ENCODE peak calls at places on chromosomes 6 and 20, in four cellular contexts. N is effector memory CD8-positive, alpha-beta T cell; L is mammary epithelial cell; W is ELR. Z is an unnamed sample.

GRCh38 chr6:142331075-142331551 is 29.3 kb downstream of the ADGRG6 start:
- DNase-seq in N (no peak), L (peak), W (peak), Z (no peak)

GRCh38 chr20:48241482-48241881 is 456.2 kb upstream of the SULF2 start:
- DNase-seq in N (no peak), L (no peak), W (no peak), Z (no peak)

GRCh38 chr6:36596359-36596758 is 2.2 kb downstream of the SRSF3 start:
- DNase-seq in N (no peak), L (no peak), W (peak), Z (no peak)

GRCh38 chr6:30885999-30886896 is 1.9 kb downstream of the DDR1 start:
- DNase-seq in N (no peak), L (peak), W (peak), Z (peak)

GRCh38 chr6:142353690-142354089 is 51.9 kb downstream of the ADGRG6 start:
- DNase-seq in N (no peak), L (no peak), W (no peak), Z (no peak)

GRCh38 chr20:61929971-61930666 is 135.6 kb downstream of the TAF4 start:
- DNase-seq in N (no peak), L (no peak), W (no peak), Z (no peak)

GRCh38 chr20:25253606-25254275 is 5.9 kb downstream of the PYGB start:
- DNase-seq in N (no peak), L (no peak), W (no peak), Z (no peak)

GRCh38 chr20:56515657-56516381 is 8.7 kb upstream of the FAM209A start:
- DNase-seq in N (no peak), L (no peak), W (peak), Z (no peak)

GRCh38 chr6:16651871-16652270 is 109.4 kb downstream of the ATXN1 start:
- DNase-seq in N (peak), L (peak), W (no peak), Z (no peak)

GRCh38 chr20:53408728-53409157 is 184.9 kb downstream of the ZNF217 start:
- DNase-seq in N (no peak), L (no peak), W (no peak), Z (no peak)

GRCh38 chr20:50635676-50636600 is 55.4 kb downstream of the RIPOR3 start:
- DNase-seq in N (peak), L (no peak), W (peak), Z (peak)

GRCh38 chr20:38219006-38219950 is 41.3 kb downstream of the KIAA1755 start:
- DNase-seq in N (no peak), L (no peak), W (no peak), Z (no peak)

GRCh38 chr6:83711958-83712357 is 3.1 kb upstream of the SNAP91 start:
- DNase-seq in N (no peak), L (no peak), W (no peak), Z (no peak)

Z was measured in DMS79 treated with DMSO at 0.1 percent for 48 hours.